ENCODE peak calls at places on chromosomes 5 and 9, in ten cellular contexts. One of them, this sample, is unnamed.
A peak's percentile ranks its signal among the peaks of the same experiment; 100 is the strongest.

GRCh38 chr9:12859704-12860251 is 85.0 kb downstream of the LURAP1L start:
- DNase-seq in mucosa of descending colon: no peak
- DNase-seq in CD4-positive, alpha-beta T cell: no peak
- DNase-seq in AG10803: peak; percentile 87
- DNase-seq in fibroblast of the aortic adventitia: peak; percentile 96
- DNase-seq in heart left ventricle: no peak
- DNase-seq in brain microvascular endothelial cell: peak; percentile 65
- DNase-seq in A549: peak; percentile 21
- DNase-seq in GM12878: no peak
- DNase-seq in GM10248: no peak
- DNase-seq in this sample: peak; percentile 45

GRCh38 chr9:124733964-124734740 is 37.0 kb downstream of the NR6A1 start:
- DNase-seq in CD4-positive, alpha-beta T cell: no peak
- DNase-seq in fibroblast of the aortic adventitia: no peak
- DNase-seq in GM10248: no peak
- DNase-seq in brain microvascular endothelial cell: no peak
- DNase-seq in heart left ventricle: no peak
- DNase-seq in mucosa of descending colon: peak; percentile 63
- DNase-seq in GM12878: no peak
- DNase-seq in A549: no peak
- DNase-seq in AG10803: no peak
- DNase-seq in this sample: no peak

GRCh38 chr5:14064841-14065240 is 78.3 kb upstream of the TRIO start:
- DNase-seq in heart left ventricle: no peak
- DNase-seq in A549: no peak
- DNase-seq in GM10248: no peak
- DNase-seq in CD4-positive, alpha-beta T cell: no peak
- DNase-seq in fibroblast of the aortic adventitia: peak; percentile 18
- DNase-seq in mucosa of descending colon: no peak
- DNase-seq in brain microvascular endothelial cell: peak; percentile 84
- DNase-seq in AG10803: peak; percentile 87
- DNase-seq in GM12878: no peak
- DNase-seq in this sample: no peak

GRCh38 chr5:59789894-59790293 is 103.6 kb downstream of the PDE4D start:
- DNase-seq in brain microvascular endothelial cell: no peak
- DNase-seq in heart left ventricle: no peak
- DNase-seq in GM12878: no peak
- DNase-seq in fibroblast of the aortic adventitia: no peak
- DNase-seq in A549: no peak
- DNase-seq in AG10803: no peak
- DNase-seq in mucosa of descending colon: no peak
- DNase-seq in GM10248: no peak
- DNase-seq in CD4-positive, alpha-beta T cell: no peak
- DNase-seq in this sample: no peak

GRCh38 chr9:72960446-72960845 is 7.6 kb upstream of the ALDH1A1 start:
- DNase-seq in fibroblast of the aortic adventitia: no peak
- DNase-seq in CD4-positive, alpha-beta T cell: no peak
- DNase-seq in A549: no peak
- DNase-seq in mucosa of descending colon: no peak
- DNase-seq in heart left ventricle: no peak
- DNase-seq in AG10803: peak; percentile 9
- DNase-seq in GM10248: no peak
- DNase-seq in GM12878: no peak
- DNase-seq in brain microvascular endothelial cell: no peak
- DNase-seq in this sample: no peak

GRCh38 chr9:14140121-14140520 is 173.8 kb downstream of the NFIB start:
- DNase-seq in heart left ventricle: no peak
- DNase-seq in brain microvascular endothelial cell: no peak
- DNase-seq in fibroblast of the aortic adventitia: no peak
- DNase-seq in GM12878: no peak
- DNase-seq in mucosa of descending colon: no peak
- DNase-seq in CD4-positive, alpha-beta T cell: no peak
- DNase-seq in A549: no peak
- DNase-seq in GM10248: no peak
- DNase-seq in AG10803: no peak
- DNase-seq in this sample: no peak

GRCh38 chr5:57097526-57097925 is 76.3 kb upstream of the GPBP1 start:
- DNase-seq in AG10803: no peak
- DNase-seq in A549: no peak
- DNase-seq in fibroblast of the aortic adventitia: no peak
- DNase-seq in GM10248: no peak
- DNase-seq in heart left ventricle: no peak
- DNase-seq in mucosa of descending colon: no peak
- DNase-seq in GM12878: no peak
- DNase-seq in CD4-positive, alpha-beta T cell: no peak
- DNase-seq in brain microvascular endothelial cell: no peak
- DNase-seq in this sample: no peak

GRCh38 chr9:133406480-133407307 is 11.1 kb downstream of the REXO4 start:
- DNase-seq in mucosa of descending colon: peak; percentile 79
- DNase-seq in fibroblast of the aortic adventitia: peak; percentile 69
- DNase-seq in GM10248: peak; percentile 89
- DNase-seq in A549: peak; percentile 77
- DNase-seq in CD4-positive, alpha-beta T cell: peak; percentile 71
- DNase-seq in heart left ventricle: peak; percentile 78
- DNase-seq in GM12878: no peak
- DNase-seq in brain microvascular endothelial cell: peak; percentile 68
- DNase-seq in AG10803: peak; percentile 67
- DNase-seq in this sample: peak; percentile 62

GRCh38 chr9:126607731-126608130 is 6.0 kb upstream of the LMX1B start:
- DNase-seq in CD4-positive, alpha-beta T cell: no peak
- DNase-seq in GM12878: no peak
- DNase-seq in mucosa of descending colon: no peak
- DNase-seq in heart left ventricle: no peak
- DNase-seq in AG10803: no peak
- DNase-seq in A549: no peak
- DNase-seq in brain microvascular endothelial cell: no peak
- DNase-seq in GM10248: no peak
- DNase-seq in fibroblast of the aortic adventitia: no peak
- DNase-seq in this sample: no peak

GRCh38 chr9:132673355-132673754 is 3.1 kb downstream of the GTF3C4 start:
- DNase-seq in fibroblast of the aortic adventitia: peak; percentile 59
- DNase-seq in heart left ventricle: no peak
- DNase-seq in brain microvascular endothelial cell: peak; percentile 57
- DNase-seq in AG10803: peak; percentile 52
- DNase-seq in mucosa of descending colon: no peak
- DNase-seq in A549: peak; percentile 68
- DNase-seq in GM12878: no peak
- DNase-seq in CD4-positive, alpha-beta T cell: no peak
- DNase-seq in GM10248: no peak
- DNase-seq in this sample: peak; percentile 70

GRCh38 chr5:54002183-54002770 is 308.1 kb downstream of the ARL15 start:
- DNase-seq in heart left ventricle: no peak
- DNase-seq in fibroblast of the aortic adventitia: peak; percentile 34
- DNase-seq in GM12878: no peak
- DNase-seq in CD4-positive, alpha-beta T cell: no peak
- DNase-seq in GM10248: no peak
- DNase-seq in brain microvascular endothelial cell: no peak
- DNase-seq in mucosa of descending colon: no peak
- DNase-seq in A549: no peak
- DNase-seq in AG10803: no peak
- DNase-seq in this sample: no peak

GRCh38 chr9:104276709-104277245 is 182.7 kb downstream of the SMC2 start:
- DNase-seq in A549: no peak
- DNase-seq in fibroblast of the aortic adventitia: peak; percentile 78
- DNase-seq in mucosa of descending colon: no peak
- DNase-seq in AG10803: peak; percentile 65
- DNase-seq in GM10248: no peak
- DNase-seq in GM12878: no peak
- DNase-seq in brain microvascular endothelial cell: peak; percentile 76
- DNase-seq in CD4-positive, alpha-beta T cell: no peak
- DNase-seq in heart left ventricle: no peak
- DNase-seq in this sample: peak; percentile 1

GRCh38 chr5:136053336-136054121 is 24.7 kb downstream of the TGFBI start:
- DNase-seq in A549: peak; percentile 94
- DNase-seq in brain microvascular endothelial cell: peak; percentile 98
- DNase-seq in GM12878: no peak
- DNase-seq in fibroblast of the aortic adventitia: peak; percentile 94
- DNase-seq in GM10248: no peak
- DNase-seq in CD4-positive, alpha-beta T cell: no peak
- DNase-seq in AG10803: peak; percentile 92
- DNase-seq in heart left ventricle: peak; percentile 55
- DNase-seq in mucosa of descending colon: no peak
- DNase-seq in this sample: peak; percentile 97

GRCh38 chr5:157608972-157609565 is 33.5 kb upstream of the ADAM19 start:
- DNase-seq in brain microvascular endothelial cell: no peak
- DNase-seq in CD4-positive, alpha-beta T cell: no peak
- DNase-seq in heart left ventricle: no peak
- DNase-seq in mucosa of descending colon: no peak
- DNase-seq in GM10248: no peak
- DNase-seq in GM12878: no peak
- DNase-seq in fibroblast of the aortic adventitia: peak; percentile 16
- DNase-seq in A549: no peak
- DNase-seq in AG10803: no peak
- DNase-seq in this sample: peak; percentile 33

GRCh38 chr9:76219555-76220151 is 174.6 kb downstream of the RFK start:
- DNase-seq in heart left ventricle: no peak
- DNase-seq in AG10803: no peak
- DNase-seq in A549: no peak
- DNase-seq in fibroblast of the aortic adventitia: no peak
- DNase-seq in brain microvascular endothelial cell: peak; percentile 29
- DNase-seq in CD4-positive, alpha-beta T cell: no peak
- DNase-seq in mucosa of descending colon: no peak
- DNase-seq in GM10248: no peak
- DNase-seq in GM12878: no peak
- DNase-seq in this sample: no peak

GRCh38 chr9:138122201-138122600 is 244.6 kb downstream of the CACNA1B start:
- DNase-seq in A549: no peak
- DNase-seq in CD4-positive, alpha-beta T cell: no peak
- DNase-seq in mucosa of descending colon: no peak
- DNase-seq in GM12878: no peak
- DNase-seq in brain microvascular endothelial cell: no peak
- DNase-seq in GM10248: no peak
- DNase-seq in heart left ventricle: no peak
- DNase-seq in AG10803: no peak
- DNase-seq in fibroblast of the aortic adventitia: no peak
- DNase-seq in this sample: no peak

GRCh38 chr9:124794902-124795491 is 18.1 kb downstream of the OLFML2A start:
- DNase-seq in AG10803: no peak
- DNase-seq in A549: no peak
- DNase-seq in CD4-positive, alpha-beta T cell: no peak
- DNase-seq in mucosa of descending colon: no peak
- DNase-seq in GM12878: no peak
- DNase-seq in GM10248: no peak
- DNase-seq in heart left ventricle: no peak
- DNase-seq in brain microvascular endothelial cell: no peak
- DNase-seq in fibroblast of the aortic adventitia: no peak
- DNase-seq in this sample: no peak

GRCh38 chr9:68530618-68531017 is 10.1 kb downstream of the TMEM252 start:
- DNase-seq in A549: no peak
- DNase-seq in mucosa of descending colon: peak; percentile 77
- DNase-seq in heart left ventricle: peak; percentile 93
- DNase-seq in GM12878: no peak
- DNase-seq in brain microvascular endothelial cell: peak; percentile 20
- DNase-seq in GM10248: no peak
- DNase-seq in AG10803: no peak
- DNase-seq in CD4-positive, alpha-beta T cell: no peak
- DNase-seq in fibroblast of the aortic adventitia: no peak
- DNase-seq in this sample: no peak

GRCh38 chr5:59042201-59042600 is 459.3 kb downstream of the RAB3C start:
- DNase-seq in AG10803: peak; percentile 68
- DNase-seq in GM10248: no peak
- DNase-seq in fibroblast of the aortic adventitia: peak; percentile 73
- DNase-seq in CD4-positive, alpha-beta T cell: no peak
- DNase-seq in heart left ventricle: no peak
- DNase-seq in mucosa of descending colon: no peak
- DNase-seq in A549: no peak
- DNase-seq in brain microvascular endothelial cell: peak; percentile 44
- DNase-seq in GM12878: no peak
- DNase-seq in this sample: no peak

GRCh38 chr5:131114754-131115153 is 50.3 kb downstream of the HINT1 start:
- DNase-seq in heart left ventricle: no peak
- DNase-seq in GM12878: no peak
- DNase-seq in brain microvascular endothelial cell: no peak
- DNase-seq in GM10248: no peak
- DNase-seq in AG10803: no peak
- DNase-seq in CD4-positive, alpha-beta T cell: no peak
- DNase-seq in fibroblast of the aortic adventitia: no peak
- DNase-seq in mucosa of descending colon: no peak
- DNase-seq in A549: no peak
- DNase-seq in this sample: no peak

GRCh38 chr5:57412010-57412409 is 70.6 kb downstream of the ACTBL2 start:
- DNase-seq in GM10248: no peak
- DNase-seq in GM12878: no peak
- DNase-seq in fibroblast of the aortic adventitia: peak; percentile 94
- DNase-seq in brain microvascular endothelial cell: peak; percentile 64
- DNase-seq in heart left ventricle: no peak
- DNase-seq in AG10803: peak; percentile 34
- DNase-seq in mucosa of descending colon: no peak
- DNase-seq in A549: no peak
- DNase-seq in CD4-positive, alpha-beta T cell: no peak
- DNase-seq in this sample: peak; percentile 38

GRCh38 chr5:122091942-122092600 is 14.0 kb upstream of the LOX start:
- DNase-seq in CD4-positive, alpha-beta T cell: no peak
- DNase-seq in brain microvascular endothelial cell: peak; percentile 40
- DNase-seq in AG10803: peak; percentile 79
- DNase-seq in A549: no peak
- DNase-seq in GM12878: no peak
- DNase-seq in GM10248: no peak
- DNase-seq in fibroblast of the aortic adventitia: peak; percentile 79
- DNase-seq in mucosa of descending colon: no peak
- DNase-seq in heart left ventricle: no peak
- DNase-seq in this sample: peak; percentile 74
- TF ChIP-seq CTCF in CD4-positive, alpha-beta T cell: no peak
- TF ChIP-seq CTCF in brain microvascular endothelial cell: peak; percentile 59
- TF ChIP-seq CTCF in AG10803: peak; percentile 73
- TF ChIP-seq CTCF in A549: peak; percentile 47
- TF ChIP-seq CTCF in GM12878: peak; percentile 25
- TF ChIP-seq CTCF in GM10248: no peak
- TF ChIP-seq CTCF in fibroblast of the aortic adventitia: peak; percentile 54
- TF ChIP-seq CTCF in mucosa of descending colon: no peak
- TF ChIP-seq CTCF in heart left ventricle: peak; percentile 27
- TF ChIP-seq CTCF in this sample: peak; percentile 82

GRCh38 chr9:87107072-87107471 is 159.8 kb upstream of the GAS1 start:
- DNase-seq in GM12878: no peak
- DNase-seq in CD4-positive, alpha-beta T cell: no peak
- DNase-seq in fibroblast of the aortic adventitia: no peak
- DNase-seq in brain microvascular endothelial cell: no peak
- DNase-seq in AG10803: no peak
- DNase-seq in GM10248: no peak
- DNase-seq in mucosa of descending colon: no peak
- DNase-seq in heart left ventricle: no peak
- DNase-seq in A549: no peak
- DNase-seq in this sample: no peak
- TF ChIP-seq CTCF in GM12878: peak; percentile 31
- TF ChIP-seq CTCF in CD4-positive, alpha-beta T cell: no peak
- TF ChIP-seq CTCF in fibroblast of the aortic adventitia: no peak
- TF ChIP-seq CTCF in brain microvascular endothelial cell: peak; percentile 59
- TF ChIP-seq CTCF in AG10803: no peak
- TF ChIP-seq CTCF in GM10248: no peak
- TF ChIP-seq CTCF in mucosa of descending colon: no peak
- TF ChIP-seq CTCF in heart left ventricle: no peak
- TF ChIP-seq CTCF in A549: no peak
- TF ChIP-seq CTCF in this sample: peak; percentile 64

GRCh38 chr5:141951341-141951781 is 6.6 kb downstream of the PCDH12 start:
- DNase-seq in AG10803: no peak
- DNase-seq in CD4-positive, alpha-beta T cell: no peak
- DNase-seq in fibroblast of the aortic adventitia: no peak
- DNase-seq in GM12878: no peak
- DNase-seq in mucosa of descending colon: no peak
- DNase-seq in brain microvascular endothelial cell: no peak
- DNase-seq in heart left ventricle: no peak
- DNase-seq in GM10248: peak; percentile 62
- DNase-seq in A549: peak; percentile 51
- DNase-seq in this sample: no peak
- TF ChIP-seq CTCF in AG10803: peak; percentile 34
- TF ChIP-seq CTCF in CD4-positive, alpha-beta T cell: peak; percentile 39
- TF ChIP-seq CTCF in fibroblast of the aortic adventitia: peak; percentile 33
- TF ChIP-seq CTCF in GM12878: peak; percentile 66
- TF ChIP-seq CTCF in mucosa of descending colon: no peak
- TF ChIP-seq CTCF in brain microvascular endothelial cell: peak; percentile 77
- TF ChIP-seq CTCF in heart left ventricle: peak; percentile 39
- TF ChIP-seq CTCF in GM10248: peak; percentile 4
- TF ChIP-seq CTCF in A549: no peak
- TF ChIP-seq CTCF in this sample: peak; percentile 64

GRCh38 chr5:994821-995220 is 13.8 kb upstream of the NKD2 start:
- DNase-seq in mucosa of descending colon: peak; percentile 10
- DNase-seq in GM12878: no peak
- DNase-seq in GM10248: no peak
- DNase-seq in AG10803: no peak
- DNase-seq in fibroblast of the aortic adventitia: no peak
- DNase-seq in A549: no peak
- DNase-seq in heart left ventricle: peak; percentile 21
- DNase-seq in CD4-positive, alpha-beta T cell: no peak
- DNase-seq in brain microvascular endothelial cell: no peak
- DNase-seq in this sample: no peak
- TF ChIP-seq CTCF in mucosa of descending colon: no peak
- TF ChIP-seq CTCF in GM12878: no peak
- TF ChIP-seq CTCF in GM10248: peak; percentile 9
- TF ChIP-seq CTCF in AG10803: no peak
- TF ChIP-seq CTCF in fibroblast of the aortic adventitia: no peak
- TF ChIP-seq CTCF in A549: no peak
- TF ChIP-seq CTCF in heart left ventricle: no peak
- TF ChIP-seq CTCF in CD4-positive, alpha-beta T cell: no peak
- TF ChIP-seq CTCF in brain microvascular endothelial cell: no peak
- TF ChIP-seq CTCF in this sample: no peak

This sample was measured in HFFc6.